ENCODE peak calls at places on chromosomes 16 and 17, in four cellular contexts. One of them, this sample, is unnamed.

GRCh38 chr17:82734987-82735866 is at the start of gene FN3K:
- DNase-seq in non-pigmented ciliary epithelial cell: no peak
- DNase-seq in T-cell: peak
- DNase-seq in GM06990: no peak
- DNase-seq in this sample: no peak

GRCh38 chr17:39754958-39755549 is 17.3 kb downstream of the GRB7 start:
- DNase-seq in non-pigmented ciliary epithelial cell: no peak
- DNase-seq in T-cell: no peak
- DNase-seq in GM06990: no peak
- DNase-seq in this sample: no peak

GRCh38 chr17:49079840-49080663 is 52.5 kb upstream of the B4GALNT2 start:
- DNase-seq in non-pigmented ciliary epithelial cell: no peak
- DNase-seq in T-cell: no peak
- DNase-seq in GM06990: no peak
- DNase-seq in this sample: no peak

GRCh38 chr17:63365366-63366237 is 80.5 kb downstream of the CYB561 start:
- DNase-seq in non-pigmented ciliary epithelial cell: no peak
- DNase-seq in T-cell: no peak
- DNase-seq in GM06990: no peak
- DNase-seq in this sample: no peak

GRCh38 chr17:28925912-28926365 is 23.1 kb upstream of the DHRS13 start:
- DNase-seq in non-pigmented ciliary epithelial cell: peak
- DNase-seq in T-cell: peak
- DNase-seq in GM06990: no peak
- DNase-seq in this sample: peak

GRCh38 chr17:68145088-68145487 is 102.8 kb upstream of the AMZ2 start:
- DNase-seq in non-pigmented ciliary epithelial cell: no peak
- DNase-seq in T-cell: no peak
- DNase-seq in GM06990: no peak
- DNase-seq in this sample: no peak

GRCh38 chr17:83009414-83010322 is 69.7 kb upstream of the METRNL start:
- DNase-seq in non-pigmented ciliary epithelial cell: no peak
- DNase-seq in T-cell: no peak
- DNase-seq in GM06990: no peak
- DNase-seq in this sample: no peak

GRCh38 chr17:45405250-45406086 is 27.2 kb downstream of the ARHGAP27 start:
- DNase-seq in non-pigmented ciliary epithelial cell: no peak
- DNase-seq in T-cell: no peak
- DNase-seq in GM06990: no peak
- DNase-seq in this sample: no peak

GRCh38 chr17:44832821-44833220 is 2.7 kb upstream of the GJC1 start:
- DNase-seq in non-pigmented ciliary epithelial cell: no peak
- DNase-seq in T-cell: no peak
- DNase-seq in GM06990: no peak
- DNase-seq in this sample: no peak

GRCh38 chr17:60606036-60606435 is 6.0 kb downstream of the PPM1D start:
- DNase-seq in non-pigmented ciliary epithelial cell: no peak
- DNase-seq in T-cell: no peak
- DNase-seq in GM06990: no peak
- DNase-seq in this sample: no peak

GRCh38 chr17:10888858-10889257 is 51.0 kb upstream of the PIRT start:
- DNase-seq in non-pigmented ciliary epithelial cell: no peak
- DNase-seq in T-cell: no peak
- DNase-seq in GM06990: no peak
- DNase-seq in this sample: no peak

GRCh38 chr16:89453662-89454321 is 36.6 kb downstream of the ANKRD11 start:
- DNase-seq in non-pigmented ciliary epithelial cell: no peak
- DNase-seq in T-cell: no peak
- DNase-seq in GM06990: no peak
- DNase-seq in this sample: no peak

GRCh38 chr16:49592507-49593422 is 219.2 kb downstream of the C16orf78 start:
- DNase-seq in non-pigmented ciliary epithelial cell: no peak
- DNase-seq in T-cell: peak
- DNase-seq in GM06990: no peak
- DNase-seq in this sample: peak

GRCh38 chr16:71367243-71367976 is 8.9 kb downstream of the CALB2 start:
- DNase-seq in non-pigmented ciliary epithelial cell: no peak
- DNase-seq in T-cell: no peak
- DNase-seq in GM06990: no peak
- DNase-seq in this sample: no peak

GRCh38 chr17:44004761-44005526 is 522 bp downstream of the NAGS start:
- DNase-seq in non-pigmented ciliary epithelial cell: no peak
- DNase-seq in T-cell: peak
- DNase-seq in GM06990: no peak
- DNase-seq in this sample: no peak

GRCh38 chr17:49879505-49879904 is 31.6 kb upstream of the TAC4 start:
- DNase-seq in non-pigmented ciliary epithelial cell: no peak
- DNase-seq in T-cell: no peak
- DNase-seq in GM06990: no peak
- DNase-seq in this sample: no peak

GRCh38 chr16:19109288-19109664 is 4.5 kb upstream of the ITPRIPL2 start:
- DNase-seq in non-pigmented ciliary epithelial cell: no peak
- DNase-seq in T-cell: no peak
- DNase-seq in GM06990: no peak
- DNase-seq in this sample: no peak

GRCh38 chr16:75922250-75922649 is 196.0 kb upstream of the CPHXL start:
- DNase-seq in non-pigmented ciliary epithelial cell: no peak
- DNase-seq in T-cell: no peak
- DNase-seq in GM06990: no peak
- DNase-seq in this sample: no peak

GRCh38 chr16:55571-56136 is 2.0 kb downstream of the SNRNP25 start:
- DNase-seq in non-pigmented ciliary epithelial cell: no peak
- DNase-seq in T-cell: no peak
- DNase-seq in GM06990: peak
- DNase-seq in this sample: no peak